ENCODE peak calls at places on chromosomes 16 and 17, in nine cellular contexts. V, T, O, A, U, B, M, Y and R are unnamed samples.

GRCh38 chr17:49552070-49552751 is 23.5 kb upstream of the NXPH3 start:
- DNase-seq in V (peak; percentile 31), T (no peak), B (no peak), O (no peak), Y (no peak), U (no peak), M (no peak), A (no peak), R (no peak)

GRCh38 chr17:48244121-48244711 is 136.7 kb downstream of the SNX11 start:
- DNase-seq in T (no peak), V (peak; percentile 62), M (no peak), Y (peak; percentile 26), B (no peak), A (no peak), O (no peak), U (no peak), R (no peak)

GRCh38 chr16:383326-384020 is 1.7 kb upstream of the PGAP6 start:
- DNase-seq in M (no peak), B (peak; percentile 66), V (no peak), O (peak; percentile 80), A (no peak), T (peak; percentile 78), U (no peak), Y (peak; percentile 85), R (no peak)

GRCh38 chr16:476039-476438 is 50.6 kb downstream of the RAB11FIP3 start:
- DNase-seq in T (no peak), M (no peak), Y (no peak), V (no peak), O (no peak), A (no peak), B (no peak), U (no peak), R (no peak)

GRCh38 chr17:71229036-71229435 is 891.8 kb upstream of the SOX9 start:
- DNase-seq in T (no peak), V (no peak), B (no peak), M (no peak), U (no peak), Y (no peak), A (no peak), O (no peak), R (no peak)

GRCh38 chr17:48553837-48554236 is 8.9 kb upstream of the HOXB2 start:
- DNase-seq in A (no peak), T (no peak), M (no peak), O (no peak), B (no peak), Y (no peak), U (no peak), V (no peak), R (no peak)

GRCh38 chr16:81633147-81633619 is 145.9 kb upstream of the PLCG2 start:
- DNase-seq in T (no peak), U (no peak), Y (no peak), O (no peak), A (no peak), B (no peak), V (no peak), M (no peak), R (no peak)

GRCh38 chr16:26569793-26570192 is 496.9 kb upstream of the C16orf82 start:
- DNase-seq in Y (peak; percentile 39), M (no peak), A (no peak), B (no peak), V (no peak), O (peak; percentile 26), T (no peak), U (no peak), R (no peak)

GRCh38 chr16:11245988-11246387 is 10.0 kb downstream of the SOCS1 start:
- DNase-seq in M (no peak), Y (no peak), A (no peak), O (peak; percentile 57), V (no peak), B (no peak), T (no peak), U (no peak), R (no peak)

GRCh38 chr17:76948726-76949342 is 80.6 kb downstream of the MGAT5B start:
- DNase-seq in M (no peak), B (no peak), O (no peak), T (no peak), V (no peak), U (no peak), A (no peak), Y (no peak), R (no peak)

GRCh38 chr17:18005496-18005895 is 32.8 kb downstream of the DRC3 start:
- DNase-seq in M (no peak), O (no peak), T (no peak), A (no peak), Y (no peak), V (no peak), B (no peak), U (no peak), R (no peak)

GRCh38 chr16:1002399-1003161 is 21.0 kb downstream of the SOX8 start:
- DNase-seq in O (peak; percentile 94), T (no peak), B (peak; percentile 91), A (peak; percentile 63), V (peak; percentile 98), M (no peak), Y (no peak), U (peak; percentile 77), R (no peak)

GRCh38 chr17:28216528-28216927 is 102.5 kb upstream of the TMEM97 start:
- DNase-seq in U (no peak), V (peak; percentile 55), B (peak; percentile 24), O (peak; percentile 18), A (no peak), Y (no peak), T (no peak), M (no peak), R (no peak)

GRCh38 chr17:56633681-56634080 is 40.2 kb downstream of the NOG start:
- DNase-seq in T (no peak), O (no peak), Y (no peak), A (no peak), B (no peak), U (no peak), M (no peak), V (no peak), R (no peak)

GRCh38 chr16:75854117-75854516 is 127.8 kb upstream of the CPHXL start:
- DNase-seq in Y (no peak), M (no peak), U (no peak), A (no peak), T (no peak), B (no peak), O (no peak), V (no peak), R (no peak)

GRCh38 chr17:66481259-66481658 is 178.8 kb downstream of the PRKCA start:
- DNase-seq in T (no peak), V (no peak), Y (no peak), B (no peak), M (no peak), A (no peak), U (no peak), O (no peak), R (no peak)

GRCh38 chr17:4375039-4375748 is 8.7 kb upstream of the UBE2G1 start:
- DNase-seq in B (no peak), V (no peak), T (peak; percentile 74), A (no peak), M (no peak), Y (peak; percentile 82), O (peak; percentile 73), U (no peak), R (no peak)

GRCh38 chr16:9854665-9855064 is 327.6 kb downstream of the GRIN2A start:
- DNase-seq in B (no peak), M (no peak), T (no peak), U (no peak), O (no peak), V (no peak), Y (no peak), A (no peak), R (no peak)

GRCh38 chr16:54212893-54213292 is 73.7 kb downstream of the IRX3 start:
- DNase-seq in O (no peak), B (no peak), Y (no peak), V (no peak), U (no peak), A (no peak), T (no peak), M (no peak), R (no peak)

GRCh38 chr17:20944014-20944905 is 98.6 kb downstream of the USP22 start:
- DNase-seq in Y (peak; percentile 13), O (peak; percentile 61), U (no peak), V (peak; percentile 51), T (peak; percentile 27), B (peak; percentile 65), M (no peak), A (no peak), R (peak; percentile 19)

GRCh38 chr17:81480140-81480917 is 32.3 kb downstream of the ACTG1 start:
- DNase-seq in Y (no peak), M (no peak), B (peak; percentile 90), T (no peak), V (peak; percentile 87), U (no peak), O (no peak), A (peak; percentile 75), R (no peak)

GRCh38 chr17:2903193-2903974 is 107.1 kb downstream of the RAP1GAP2 start:
- DNase-seq in M (no peak), V (no peak), B (no peak), Y (no peak), A (no peak), U (no peak), O (no peak), T (no peak), R (no peak)

GRCh38 chr17:60909405-60909804 is 231.8 kb downstream of the BCAS3 start:
- DNase-seq in O (no peak), M (no peak), A (no peak), B (no peak), V (no peak), Y (no peak), T (no peak), U (no peak), R (no peak)

GRCh38 chr17:18006495-18007239 is 32.3 kb downstream of the ATPAF2 start:
- DNase-seq in U (no peak), M (no peak), Y (no peak), O (no peak), A (no peak), T (no peak), V (no peak), B (no peak), R (no peak)

GRCh38 chr17:74467221-74467951 is 952 bp downstream of the CD300A start:
- DNase-seq in U (no peak), A (no peak), T (peak; percentile 35), M (no peak), O (no peak), Y (peak; percentile 32), V (no peak), B (peak; percentile 42), R (peak; percentile 49)

GRCh38 chr17:44775838-44776621 is 17.2 kb downstream of the ADAM11 start:
- DNase-seq in U (peak; percentile 98), Y (no peak), T (no peak), B (no peak), M (no peak), O (no peak), V (no peak), A (no peak), R (no peak)

GRCh38 chr17:65785109-65785508 is 223.7 kb upstream of the AXIN2 start:
- DNase-seq in U (no peak), B (no peak), V (peak; percentile 94), A (no peak), Y (no peak), M (no peak), T (no peak), O (no peak), R (no peak)

GRCh38 chr17:78640700-78641099 is 63.5 kb upstream of the DNAH17 start:
- DNase-seq in U (no peak), O (no peak), A (no peak), B (no peak), M (no peak), Y (no peak), T (no peak), V (no peak), R (no peak)

GRCh38 chr16:13936596-13937081 is 16.7 kb downstream of the ERCC4 start:
- DNase-seq in T (no peak), A (peak; percentile 37), Y (no peak), M (no peak), V (peak; percentile 51), O (no peak), U (no peak), B (peak; percentile 81), R (no peak)

GRCh38 chr16:1098266-1098991 is 2.4 kb upstream of the C1QTNF8 start:
- DNase-seq in T (no peak), V (no peak), B (no peak), O (no peak), U (no peak), M (no peak), A (no peak), Y (no peak), R (no peak)

GRCh38 chr16:88702364-88703210 is 3.6 kb downstream of the RNF166 start:
- DNase-seq in Y (no peak), B (no peak), A (no peak), U (no peak), O (peak; percentile 49), T (no peak), M (no peak), V (no peak), R (no peak)